ENCODE peak calls at places on chromosomes 13 and 19, in ten cellular contexts. R is stimulated activated CD4-positive, alpha-beta T cell treated with anti-CD3 and anti-CD28 coated beads, Interleukin-2, amount 100 ng/mL, for 48 hours; B is activated CD4-positive, alpha-beta T cell treated with anti-CD3 and anti-CD28 coated beads for 4 hours; W is SK-N-SH; V is activated CD4-positive, CD25-positive, alpha-beta regulatory T cell; L is putamen; O is stimulated activated naive CD8-positive, alpha-beta T cell treated with anti-CD3 and anti-CD28 coated beads, Interleukin-15, Interleukin-2, amounts not matched to agents 100 U/mL and 50 U/mL, for 24 hours; M is AG04450; N is posterior cingulate gyrus; E is GOT3. G is an unnamed sample.

GRCh38 chr13:43528992-43529391 is 257.8 kb downstream of the ENOX1 start:
- DNase-seq in O (no peak), M (no peak), V (no peak), L (no peak), N (no peak), B (no peak), E (no peak), R (no peak), W (no peak), G (no peak)

GRCh38 chr19:2774953-2775555 is 8.0 kb downstream of the SGTA start:
- DNase-seq in B (no peak), M (no peak), N (no peak), W (no peak), O (no peak), E (no peak), V (no peak), R (no peak), L (no peak), G (no peak)

GRCh38 chr13:52061587-52061986 is 37.1 kb downstream of the UTP14C start:
- DNase-seq in V (no peak), O (no peak), B (no peak), M (no peak), W (no peak), E (no peak), L (no peak), R (no peak), N (no peak), G (no peak)

GRCh38 chr19:54430306-54431254 is 15.3 kb downstream of the TTYH1 start:
- DNase-seq in O (peak), E (no peak), L (no peak), N (no peak), B (peak), V (peak), M (no peak), R (peak), W (peak), G (peak)

GRCh38 chr19:17468302-17469091 is 1.8 kb upstream of the SLC27A1 start:
- DNase-seq in B (no peak), O (no peak), W (no peak), N (peak), M (no peak), E (no peak), L (peak), V (no peak), R (no peak), G (no peak)

GRCh38 chr19:16737909-16738308 is 18.3 kb downstream of the NWD1 start:
- DNase-seq in B (no peak), N (no peak), V (no peak), R (no peak), E (no peak), O (no peak), M (peak), L (no peak), W (no peak), G (no peak)

GRCh38 chr19:58196911-58197616 is 14.2 kb downstream of the ZNF274 start:
- DNase-seq in M (no peak), W (no peak), E (no peak), V (no peak), L (no peak), B (no peak), N (no peak), O (no peak), R (no peak), G (no peak)

GRCh38 chr19:16380314-16380695 is 55.7 kb downstream of the KLF2 start:
- DNase-seq in B (no peak), W (no peak), R (no peak), E (no peak), N (no peak), V (no peak), O (no peak), M (no peak), L (no peak), G (no peak)

GRCh38 chr19:14116918-14117578 is 514 bp downstream of the PRKACA start:
- DNase-seq in L (no peak), R (no peak), O (peak), N (peak), E (no peak), B (no peak), V (no peak), M (no peak), W (peak), G (peak)